ENCODE peak calls at places on chromosome 10, in six cellular contexts. B is foreskin fibroblast; O is AG04449; S is esophagus squamous epithelium; K is CD4-positive, alpha-beta T cell; A is nephron progenitor cell. Y is an unnamed sample.

GRCh38 chr10:78416031-78416800 is 382.6 kb downstream of the RPS24 start:
- DNase-seq in K (no peak), O (peak), A (no peak), S (no peak), B (peak), Y (peak)

GRCh38 chr10:7572435-7572834 is 94.3 kb downstream of the ITIH5 start:
- DNase-seq in K (no peak), S (no peak), A (no peak), O (no peak), B (no peak), Y (no peak)

GRCh38 chr10:63083904-63084689 is 49.0 kb upstream of the NRBF2 start:
- DNase-seq in S (no peak), B (peak), K (peak), O (peak), A (peak), Y (no peak)

GRCh38 chr10:95304463-95304862 is 13.7 kb upstream of the PDLIM1 start:
- DNase-seq in S (no peak), B (no peak), K (no peak), A (no peak), O (no peak), Y (no peak)

GRCh38 chr10:6729071-6729773 is 149.1 kb upstream of the PRKCQ start:
- DNase-seq in B (peak), K (no peak), A (no peak), O (no peak), S (no peak), Y (no peak)

GRCh38 chr10:127486355-127486754 is 62.8 kb upstream of the NPS start:
- DNase-seq in K (no peak), B (no peak), A (no peak), O (no peak), S (no peak), Y (no peak)

GRCh38 chr10:89053555-89053954 is 63.0 kb downstream of the FAS start:
- DNase-seq in A (no peak), B (no peak), K (no peak), S (no peak), O (no peak), Y (no peak)

GRCh38 chr10:104052351-104052885 is 33.3 kb downstream of the COL17A1 start:
- DNase-seq in B (no peak), O (no peak), A (no peak), K (no peak), S (no peak), Y (no peak)

GRCh38 chr10:13787015-13787421 is 200.3 kb downstream of the PRPF18 start:
- DNase-seq in K (peak), B (no peak), A (no peak), O (no peak), S (no peak), Y (no peak)

GRCh38 chr10:80468002-80468401 is 13.9 kb downstream of the TSPAN14 start:
- DNase-seq in O (no peak), B (no peak), A (peak), S (no peak), K (peak), Y (no peak)

GRCh38 chr10:103145046-103145445 is 48.0 kb downstream of the NT5C2 start:
- DNase-seq in K (no peak), O (no peak), A (no peak), B (peak), S (no peak), Y (no peak)

GRCh38 chr10:13882112-13882711 is 295.4 kb downstream of the PRPF18 start:
- DNase-seq in O (peak), K (no peak), B (peak), A (no peak), S (no peak), Y (no peak)

GRCh38 chr10:72173635-72174296 is 42.0 kb upstream of the ANAPC16 start:
- DNase-seq in S (no peak), O (no peak), A (peak), K (no peak), B (peak), Y (no peak)

GRCh38 chr10:66784796-66785195 is 141.0 kb upstream of the LRRTM3 start:
- DNase-seq in S (no peak), A (no peak), B (peak), K (no peak), O (no peak), Y (no peak)

GRCh38 chr10:52256832-52257691 is 57.0 kb upstream of the DKK1 start:
- DNase-seq in S (no peak), K (no peak), O (no peak), A (no peak), B (no peak), Y (no peak)

GRCh38 chr10:113991091-113991860 is 52.4 kb upstream of the ADRB1 start:
- DNase-seq in K (no peak), B (peak), O (no peak), S (no peak), A (no peak), Y (no peak)

GRCh38 chr10:90785782-90786181 is 72.1 kb downstream of the HTR7 start:
- DNase-seq in O (no peak), A (no peak), B (no peak), S (no peak), K (no peak), Y (no peak)

GRCh38 chr10:103458720-103459119 is at the start of gene CALHM1:
- DNase-seq in A (peak), O (no peak), S (no peak), K (no peak), B (no peak), Y (no peak)

GRCh38 chr10:80324086-80324485 is 32.5 kb downstream of the DYDC1 start:
- DNase-seq in B (peak), S (no peak), K (no peak), O (no peak), A (no peak), Y (no peak)

GRCh38 chr10:27500886-27501285 is 3.2 kb upstream of the RAB18 start:
- DNase-seq in O (no peak), S (no peak), B (no peak), A (no peak), K (no peak), Y (no peak)

GRCh38 chr10:101071266-101071884 is 9.6 kb downstream of the KAZALD1 start:
- DNase-seq in A (no peak), S (no peak), B (peak), K (no peak), O (no peak), Y (no peak)

GRCh38 chr10:59434463-59435326 is 72.3 kb upstream of the FAM13C start:
- DNase-seq in A (no peak), O (no peak), S (no peak), B (peak), K (no peak), Y (no peak)

GRCh38 chr10:91200314-91201212 is 19.9 kb upstream of the PCGF5 start:
- DNase-seq in B (no peak), K (no peak), A (no peak), S (no peak), O (no peak), Y (no peak)

GRCh38 chr10:26524161-26524831 is 86.2 kb downstream of the APBB1IP start:
- DNase-seq in A (no peak), B (no peak), K (no peak), O (no peak), S (no peak), Y (no peak)

GRCh38 chr10:74738985-74739567 is 87.3 kb upstream of the KAT6B start:
- DNase-seq in S (no peak), A (no peak), K (no peak), B (peak), O (no peak), Y (no peak)

GRCh38 chr10:117239031-117239430 is 1.9 kb upstream of the SLC18A2 start:
- DNase-seq in B (no peak), A (no peak), S (no peak), O (no peak), K (no peak), Y (no peak)

GRCh38 chr10:54402576-54402975 is 398.5 kb downstream of the PCDH15 start:
- DNase-seq in K (no peak), A (peak), O (no peak), S (no peak), B (peak), Y (no peak)

GRCh38 chr10:123655763-123656162 is 10.4 kb upstream of the GPR26 start:
- DNase-seq in S (no peak), O (no peak), B (no peak), A (no peak), K (no peak), Y (no peak)

GRCh38 chr10:44689368-44689767 is 221.8 kb upstream of the TMEM72 start:
- DNase-seq in S (no peak), O (no peak), B (peak), A (no peak), K (no peak), Y (no peak)

GRCh38 chr10:21726601-21727295 is 192.7 kb downstream of the MLLT10 start:
- DNase-seq in S (no peak), O (no peak), A (no peak), K (no peak), B (peak), Y (no peak)

GRCh38 chr10:62433181-62433692 is 59.1 kb downstream of the ZNF365 start:
- DNase-seq in B (peak), S (no peak), O (peak), K (no peak), A (no peak), Y (no peak)

GRCh38 chr10:35781643-35782035 is 139.5 kb upstream of the FZD8 start:
- DNase-seq in A (no peak), S (no peak), B (peak), O (no peak), K (no peak), Y (no peak)

GRCh38 chr10:56537984-56538383 is 176.9 kb upstream of the ZWINT start:
- DNase-seq in S (no peak), O (no peak), B (peak), K (no peak), A (no peak), Y (no peak)

GRCh38 chr10:71084061-71084817 is 128.1 kb upstream of the UNC5B start:
- DNase-seq in O (no peak), A (no peak), B (no peak), K (no peak), S (no peak), Y (peak)

GRCh38 chr10:24618401-24618800 is 105.3 kb downstream of the ARHGAP21 start:
- DNase-seq in K (no peak), S (no peak), O (no peak), B (no peak), A (no peak), Y (no peak)

GRCh38 chr10:102633282-102633681 is 11.0 kb upstream of the TRIM8 start:
- DNase-seq in S (no peak), O (no peak), B (peak), K (no peak), A (no peak), Y (no peak)

GRCh38 chr10:130714700-130715467 is 578.7 kb downstream of the GLRX3 start:
- DNase-seq in S (no peak), B (no peak), A (no peak), K (no peak), O (no peak), Y (no peak)

GRCh38 chr10:128125416-128125943 is 743 bp downstream of the MKI67 start:
- DNase-seq in S (no peak), K (no peak), A (no peak), O (no peak), B (peak), Y (no peak)

GRCh38 chr10:15238553-15239335 is 70.3 kb upstream of the NMT2 start:
- DNase-seq in B (peak), O (no peak), S (no peak), A (no peak), K (no peak), Y (no peak)

DNA sequence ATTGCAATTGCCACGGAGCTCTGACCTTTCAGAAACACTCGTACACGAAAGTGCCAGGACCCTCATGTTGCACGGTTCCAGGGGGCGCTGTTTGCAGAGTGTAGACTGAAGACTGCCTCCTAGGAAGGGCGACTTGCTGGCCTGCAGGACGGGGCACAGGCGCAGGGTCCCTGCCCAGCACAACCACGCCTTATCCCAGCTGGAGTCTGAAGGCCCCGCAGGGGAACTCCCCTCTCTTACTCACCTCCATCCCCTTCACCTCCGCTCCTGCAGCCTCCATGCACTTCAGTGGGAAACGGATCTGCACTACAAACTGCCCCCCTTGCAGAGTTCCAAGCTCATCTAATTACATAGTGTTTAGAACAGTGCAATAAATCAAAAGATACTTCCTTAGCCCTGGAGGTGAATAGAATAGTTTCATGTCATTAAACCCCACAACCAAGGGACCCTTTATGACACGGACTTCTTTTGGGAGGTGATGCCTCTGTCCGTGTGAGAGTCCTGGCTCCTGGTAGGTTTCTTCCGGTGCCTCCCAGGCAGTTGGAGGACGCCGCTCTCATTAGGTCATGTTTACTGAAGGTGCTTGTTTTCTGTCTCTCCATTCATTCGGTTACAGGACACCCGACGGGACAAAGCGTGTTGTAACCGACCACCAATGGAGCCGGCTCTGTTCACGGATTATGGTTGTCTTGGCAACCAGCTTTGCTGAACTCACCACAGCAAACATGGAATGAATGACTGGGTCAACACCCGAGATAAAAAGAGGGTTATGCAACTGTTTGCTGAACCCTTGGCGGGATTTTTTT is 262.2 kb downstream of the BAMBI start:
- DNase-seq in O (no peak), K (no peak), S (no peak), B (no peak), A (peak), Y (no peak)
- TF ChIP-seq CTCF in O (peak), K (no peak), S (no peak), B (no peak), A (peak), Y (peak)

GRCh38 chr10:132539894-132540293 is 2.3 kb downstream of the INPP5A start:
- DNase-seq in O (peak), A (no peak), B (peak), S (no peak), K (no peak), Y (no peak)

GRCh38 chr10:132541601-132542011 is 4.0 kb downstream of the INPP5A start:
- DNase-seq in O (no peak), A (no peak), S (no peak), K (no peak), B (no peak), Y (no peak)

GRCh38 chr10:132539431-132539839 is 1.8 kb downstream of the INPP5A start:
- DNase-seq in A (peak), K (no peak), S (no peak), B (peak), O (no peak), Y (no peak)

GRCh38 chr10:132541129-132541528 is 3.5 kb downstream of the INPP5A start:
- DNase-seq in O (no peak), B (no peak), A (no peak), K (no peak), S (no peak), Y (no peak)

DNA sequence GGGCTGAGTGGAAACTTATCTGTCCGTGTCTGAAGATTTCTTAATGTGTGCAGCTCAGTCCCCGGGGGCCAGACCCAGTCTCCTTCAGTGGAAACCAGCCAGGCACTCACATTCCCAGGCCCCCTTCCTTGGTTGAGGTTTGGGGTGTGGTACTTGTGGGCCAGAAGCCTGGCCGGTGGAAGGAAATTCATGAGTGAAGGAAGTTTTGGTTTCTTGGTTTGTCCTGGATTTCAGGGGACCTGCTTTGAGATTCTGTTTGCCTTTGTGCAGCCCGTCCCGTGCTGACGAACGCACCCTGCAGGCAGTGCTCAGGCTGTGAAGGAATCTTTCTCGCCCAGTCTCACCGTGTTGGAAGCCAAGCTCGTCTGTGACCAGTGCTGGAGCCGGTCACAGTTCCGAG is 2.9 kb downstream of the INPP5A start:
- DNase-seq in S (no peak), B (peak), A (no peak), O (no peak), K (no peak), Y (no peak)
- TF ChIP-seq CTCF in S (no peak), B (peak), A (no peak), O (peak), K (no peak), Y (peak)

DNA sequence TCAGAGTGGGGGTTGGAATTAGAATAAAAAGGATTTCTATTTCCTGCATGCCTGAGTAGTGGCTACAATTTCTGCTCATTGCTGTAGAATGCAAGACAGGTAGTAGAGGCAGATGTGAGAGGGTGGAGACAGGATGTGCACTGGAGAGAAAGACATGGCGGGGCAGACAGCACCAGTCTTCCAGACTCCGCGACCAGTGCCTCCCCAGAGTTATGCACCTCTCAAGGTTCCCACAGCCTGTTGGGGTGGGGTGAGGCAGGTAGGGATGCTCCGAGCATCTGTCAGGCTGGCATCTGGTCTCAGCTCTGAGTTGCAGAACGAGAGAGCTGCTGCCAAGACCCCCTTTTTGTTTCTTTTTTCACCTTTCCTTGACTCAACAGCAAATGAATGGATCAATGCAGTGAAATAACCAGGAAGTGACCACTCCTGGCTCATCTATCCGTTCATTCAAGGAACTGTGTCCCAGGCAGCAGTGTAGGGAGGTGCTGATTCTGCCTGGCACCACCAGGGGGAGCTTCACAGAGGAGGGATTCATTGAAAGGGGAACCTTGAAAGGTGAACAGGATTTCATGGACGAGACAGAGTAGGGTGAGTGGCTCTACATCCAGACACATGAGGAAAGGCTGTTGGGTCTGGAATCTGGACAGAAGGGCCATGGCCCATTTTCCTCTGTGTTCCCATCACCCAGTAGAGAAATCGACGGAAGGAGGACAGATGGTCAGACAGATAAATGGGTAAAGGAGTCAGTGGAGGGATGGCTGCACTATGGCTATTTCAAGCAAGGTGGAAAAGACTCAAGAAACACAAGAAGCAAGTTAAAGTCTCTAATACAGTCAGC is 17.2 kb upstream of the SLC18A3 start:
- DNase-seq in A (peak), B (peak), K (peak), O (no peak), S (no peak), Y (peak)
- TF ChIP-seq CTCF in A (peak), B (peak), K (peak), O (peak), S (peak), Y (peak)

DNA sequence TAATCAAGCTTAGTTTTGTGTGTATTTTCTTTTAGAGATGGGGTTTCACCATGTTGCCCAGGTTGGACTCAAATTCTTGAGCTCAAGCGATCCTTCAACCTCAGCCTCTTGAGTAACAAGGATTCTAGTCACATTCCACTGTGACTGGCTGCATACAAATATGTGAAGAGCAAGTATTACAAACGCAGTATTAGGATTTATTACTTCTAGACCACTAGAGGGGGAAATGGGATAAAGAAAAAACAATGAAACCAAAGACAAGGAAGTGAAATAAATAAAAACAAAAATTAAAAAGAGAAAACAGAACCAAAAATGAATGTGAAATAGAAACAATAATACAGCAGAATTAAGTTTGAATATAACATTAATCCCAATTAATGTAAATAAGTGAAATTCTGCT is 308.7 kb downstream of the ANKRD30A start:
- DNase-seq in A (no peak), S (no peak), B (no peak), K (no peak), O (no peak), Y (no peak)
- TF ChIP-seq CTCF in A (no peak), S (no peak), B (no peak), K (no peak), O (no peak), Y (no peak)

GRCh38 chr10:97883092-97883485 is 33.4 kb downstream of the GOLGA7B start:
- DNase-seq in S (no peak), K (no peak), O (no peak), B (no peak), A (no peak), Y (no peak)
- TF ChIP-seq CTCF in S (no peak), K (no peak), O (no peak), B (no peak), A (no peak), Y (no peak)

GRCh38 chr10:29375888-29376287 is 87.0 kb downstream of the LYZL1 start:
- DNase-seq in K (no peak), B (no peak), A (no peak), S (no peak), O (no peak), Y (no peak)

GRCh38 chr10:29379208-29379607 is 90.3 kb downstream of the LYZL1 start:
- DNase-seq in S (no peak), K (no peak), A (no peak), B (no peak), O (no peak), Y (no peak)

GRCh38 chr10:29374162-29374561 is 85.3 kb downstream of the LYZL1 start:
- DNase-seq in A (no peak), K (no peak), B (no peak), S (no peak), O (no peak), Y (no peak)

GRCh38 chr10:29378106-29378505 is 89.2 kb downstream of the LYZL1 start:
- DNase-seq in K (no peak), A (no peak), B (no peak), O (no peak), S (no peak), Y (no peak)

GRCh38 chr10:29377333-29377961 is 88.6 kb downstream of the LYZL1 start:
- DNase-seq in K (no peak), S (no peak), O (no peak), B (peak), A (no peak), Y (no peak)
- TF ChIP-seq CTCF in K (peak), S (peak), O (peak), B (peak), A (peak), Y (peak)